ENCODE peak calls at places on chromosomes 16 and 17, in seven cellular contexts. L is activated CD4-positive, CD25-positive, alpha-beta regulatory T cell; P is neuronal stem cell; X is fibroblast of villous mesenchyme; R is HTR-8/SVneo; E is upper lobe of right lung; Z is naive B cell. H is an unnamed sample.

GRCh38 chr16:70348991-70349390 is 2.3 kb downstream of the DDX19A start:
- DNase-seq in L (no peak), P (no peak), X (no peak), R (no peak), E (no peak), Z (no peak), H (no peak)

GRCh38 chr17:71055128-71055527 is 885.8 kb downstream of the KCNJ2 start:
- DNase-seq in L (no peak), P (no peak), X (no peak), R (no peak), E (no peak), Z (no peak), H (no peak)

GRCh38 chr17:38706625-38707298 is 1.7 kb downstream of the MLLT6 start:
- DNase-seq in L (no peak), P (no peak), X (no peak), R (no peak), E (no peak), Z (peak), H (peak)

GRCh38 chr17:30062372-30062771 is 54.2 kb upstream of the NSRP1 start:
- DNase-seq in L (no peak), P (no peak), X (no peak), R (no peak), E (no peak), Z (no peak), H (no peak)

GRCh38 chr16:68287276-68288251 is 23.2 kb downstream of the SLC7A6OS start:
- DNase-seq in L (no peak), P (no peak), X (peak), R (peak), E (no peak), Z (peak), H (no peak)

GRCh38 chr17:42760652-42761581 is at the start of gene RAMP2:
- DNase-seq in L (no peak), P (no peak), X (no peak), R (no peak), E (peak), Z (no peak), H (no peak)

GRCh38 chr17:40664582-40665333 is at the start of gene KRT222:
- DNase-seq in L (no peak), P (no peak), X (no peak), R (no peak), E (no peak), Z (no peak), H (no peak)

GRCh38 chr16:74224828-74225227 is 71.8 kb upstream of the PSMD7 start:
- DNase-seq in L (no peak), P (no peak), X (no peak), R (no peak), E (no peak), Z (no peak), H (no peak)

GRCh38 chr16:66386629-66387622 is 20.4 kb downstream of the CDH5 start:
- DNase-seq in L (no peak), P (no peak), X (no peak), R (no peak), E (no peak), Z (no peak), H (no peak)

GRCh38 chr16:78740269-78740668 is 640.8 kb downstream of the WWOX start:
- DNase-seq in L (no peak), P (no peak), X (no peak), R (no peak), E (no peak), Z (no peak), H (no peak)

GRCh38 chr17:70699408-70699807 is 530.1 kb downstream of the KCNJ2 start:
- DNase-seq in L (no peak), P (no peak), X (no peak), R (no peak), E (no peak), Z (no peak), H (no peak)

GRCh38 chr17:21394265-21394664 is 18.1 kb downstream of the KCNJ12 start:
- DNase-seq in L (no peak), P (no peak), X (no peak), R (no peak), E (no peak), Z (no peak), H (no peak)

GRCh38 chr17:43998552-43998951 is 5.9 kb upstream of the NAGS start:
- DNase-seq in L (no peak), P (no peak), X (no peak), R (no peak), E (no peak), Z (no peak), H (no peak)

GRCh38 chr17:2782030-2782429 is 14.2 kb upstream of the RAP1GAP2 start:
- DNase-seq in L (no peak), P (no peak), X (no peak), R (peak), E (peak), Z (no peak), H (no peak)

GRCh38 chr16:3214904-3215600 is 19.9 kb downstream of the ZNF200 start:
- DNase-seq in L (no peak), P (no peak), X (no peak), R (no peak), E (no peak), Z (no peak), H (peak)

GRCh38 chr17:7444682-7445010 is 215 bp upstream of the CHRNB1 start:
- DNase-seq in L (no peak), P (no peak), X (no peak), R (no peak), E (no peak), Z (no peak), H (no peak)

GRCh38 chr17:56174421-56174820 is 21.1 kb downstream of the ANKFN1 start:
- DNase-seq in L (no peak), P (no peak), X (no peak), R (no peak), E (no peak), Z (no peak), H (no peak)

GRCh38 chr16:64933890-64934289 is 188.0 kb downstream of the CDH11 start:
- DNase-seq in L (no peak), P (no peak), X (no peak), R (no peak), E (no peak), Z (no peak), H (no peak)

GRCh38 chr16:54288592-54289241 is 2.1 kb upstream of the IRX3 start:
- DNase-seq in L (no peak), P (no peak), X (no peak), R (no peak), E (no peak), Z (no peak), H (no peak)

GRCh38 chr16:55756963-55757362 is 75.9 kb downstream of the CES1 start:
- DNase-seq in L (no peak), P (no peak), X (no peak), R (no peak), E (no peak), Z (no peak), H (no peak)